ENCODE peak calls at places on chromosomes 3 and 15, in eight cellular contexts. F, K, Y, R, V, D, W and X are unnamed samples.

GRCh38 chr3:129605593-129606521 is 619 bp downstream of the PLXND1 start:
- DNase-seq in F (peak), K (peak), Y (no peak), R (peak), V (no peak), D (peak), W (peak), X (peak)

GRCh38 chr15:44662478-44663409 is 718 bp downstream of the SPG11 start:
- DNase-seq in F (peak), K (peak), Y (no peak), R (peak), V (peak), D (no peak), W (peak), X (peak)

GRCh38 chr3:71652786-71653419 is 69.4 kb upstream of the FOXP1 start:
- DNase-seq in F (peak), K (no peak), Y (peak), R (peak), V (peak), D (peak), W (peak), X (peak)

GRCh38 chr15:69154026-69154425 is 6.4 kb upstream of the GLCE start:
- DNase-seq in F (peak), K (no peak), Y (no peak), R (no peak), V (no peak), D (peak), W (no peak), X (no peak)

GRCh38 chr3:125436921-125437320 is 61.8 kb upstream of the ZNF148 start:
- DNase-seq in F (no peak), K (no peak), Y (no peak), R (no peak), V (no peak), D (no peak), W (no peak), X (no peak)

GRCh38 chr3:170524072-170524471 is 61.8 kb downstream of the SLC7A14 start:
- DNase-seq in F (peak), K (no peak), Y (no peak), R (no peak), V (no peak), D (peak), W (no peak), X (no peak)

GRCh38 chr15:62803856-62804400 is 238.6 kb upstream of the TPM1 start:
- DNase-seq in F (no peak), K (no peak), Y (no peak), R (no peak), V (no peak), D (no peak), W (no peak), X (no peak)

GRCh38 chr3:11818033-11818432 is 28.7 kb downstream of the TAMM41 start:
- DNase-seq in F (peak), K (no peak), Y (no peak), R (no peak), V (no peak), D (no peak), W (no peak), X (peak)

GRCh38 chr15:53378096-53378620 is 381.3 kb downstream of the WDR72 start:
- DNase-seq in F (no peak), K (no peak), Y (peak), R (peak), V (no peak), D (no peak), W (no peak), X (no peak)

GRCh38 chr3:136247436-136247835 is 2.7 kb upstream of the PCCB start:
- DNase-seq in F (no peak), K (peak), Y (no peak), R (no peak), V (no peak), D (no peak), W (peak), X (no peak)

GRCh38 chr3:107633327-107634141 is 110.8 kb downstream of the BBX start:
- DNase-seq in F (no peak), K (no peak), Y (no peak), R (no peak), V (no peak), D (no peak), W (no peak), X (no peak)

GRCh38 chr3:29202368-29202767 is 78.5 kb upstream of the RBMS3 start:
- DNase-seq in F (peak), K (no peak), Y (no peak), R (no peak), V (no peak), D (peak), W (no peak), X (peak)

GRCh38 chr3:133578548-133579191 is 5.2 kb downstream of the CDV3 start:
- DNase-seq in F (peak), K (no peak), Y (no peak), R (peak), V (peak), D (peak), W (no peak), X (peak)

GRCh38 chr3:81352867-81353266 is 408.6 kb downstream of the GBE1 start:
- DNase-seq in F (peak), K (peak), Y (no peak), R (peak), V (peak), D (peak), W (peak), X (peak)

GRCh38 chr3:105527538-105527937 is 160.8 kb downstream of the ALCAM start:
- DNase-seq in F (no peak), K (no peak), Y (no peak), R (no peak), V (no peak), D (no peak), W (no peak), X (peak)

GRCh38 chr15:90828111-90828510 is 40.3 kb upstream of the FURIN start:
- DNase-seq in F (no peak), K (no peak), Y (no peak), R (no peak), V (no peak), D (no peak), W (no peak), X (no peak)

GRCh38 chr3:123843668-123844067 is 40.5 kb downstream of the MYLK start:
- DNase-seq in F (peak), K (no peak), Y (peak), R (peak), V (no peak), D (no peak), W (peak), X (no peak)

GRCh38 chr15:51144021-51144532 is 49.4 kb upstream of the TNFAIP8L3 start:
- DNase-seq in F (peak), K (no peak), Y (no peak), R (no peak), V (peak), D (peak), W (no peak), X (peak)

DNA sequence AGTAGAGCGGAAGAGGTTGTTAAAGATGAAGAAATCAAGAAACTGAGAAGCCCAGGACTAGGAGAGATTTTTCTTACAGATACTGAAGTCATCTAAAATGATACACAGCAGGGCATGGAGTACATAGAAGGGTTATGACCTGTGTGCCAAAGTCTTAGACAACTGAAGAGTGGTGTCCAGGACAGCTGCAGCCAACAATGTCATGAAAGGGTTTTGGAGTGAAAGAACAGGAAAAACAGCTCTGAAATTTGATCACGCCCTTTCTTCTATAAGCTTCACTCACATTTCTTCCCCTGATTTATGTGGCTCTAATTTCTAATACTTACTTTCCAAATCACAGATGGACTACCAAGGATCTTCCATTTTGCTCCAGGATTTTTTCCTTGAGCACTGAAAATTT is 3.0 kb downstream of the CFAP20DC start:
- DNase-seq in F (no peak), K (no peak), Y (no peak), R (no peak), V (no peak), D (no peak), W (no peak), X (peak)
- H3K9ac ChIP-seq in F (no peak), K (no peak), Y (no peak), R (no peak), V (no peak), D (no peak), W (no peak), X (no peak)

GRCh38 chr3:52483081-52483480 is 12.1 kb upstream of the STAB1 start:
- DNase-seq in F (no peak), K (no peak), Y (no peak), R (no peak), V (no peak), D (no peak), W (peak), X (no peak)
- H3K9ac ChIP-seq in F (no peak), K (no peak), Y (peak), R (no peak), V (no peak), D (no peak), W (no peak), X (no peak)

GRCh38 chr15:29345549-29346525 is 76.2 kb upstream of the NSMCE3 start:
- DNase-seq in F (no peak), K (peak), Y (peak), R (peak), V (no peak), D (no peak), W (peak), X (no peak)
- H3K9ac ChIP-seq in F (no peak), K (no peak), Y (no peak), R (no peak), V (no peak), D (no peak), W (no peak), X (no peak)

DNA sequence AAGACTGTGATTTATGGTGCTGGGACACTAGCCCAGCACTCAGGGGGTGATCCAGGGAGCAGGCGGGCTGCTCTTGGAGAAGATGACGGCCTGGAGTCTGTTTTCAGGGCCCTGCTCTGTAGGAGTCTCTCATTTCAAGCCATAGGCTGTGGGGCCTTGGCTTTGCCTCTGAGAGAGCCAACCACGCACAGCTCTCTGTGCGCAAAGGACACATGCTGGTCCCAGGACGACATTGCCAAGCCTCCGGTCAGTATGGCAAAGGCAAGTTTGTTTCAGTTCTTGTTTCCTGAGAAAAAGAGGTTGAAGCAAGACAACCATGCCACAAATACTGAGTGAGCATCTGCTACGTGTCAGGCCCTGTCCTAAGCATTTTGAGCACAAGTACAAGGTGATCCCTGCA is 197.1 kb downstream of the EPHB1 start:
- DNase-seq in F (no peak), K (no peak), Y (no peak), R (no peak), V (no peak), D (no peak), W (no peak), X (no peak)
- H3K9ac ChIP-seq in F (no peak), K (no peak), Y (no peak), R (no peak), V (no peak), D (no peak), W (no peak), X (no peak)

GRCh38 chr15:70494861-70495571 is 268.3 kb downstream of the UACA start:
- DNase-seq in F (peak), K (no peak), Y (no peak), R (peak), V (no peak), D (peak), W (peak), X (peak)
- H3K9ac ChIP-seq in F (no peak), K (no peak), Y (no peak), R (no peak), V (peak), D (no peak), W (no peak), X (peak)

DNA sequence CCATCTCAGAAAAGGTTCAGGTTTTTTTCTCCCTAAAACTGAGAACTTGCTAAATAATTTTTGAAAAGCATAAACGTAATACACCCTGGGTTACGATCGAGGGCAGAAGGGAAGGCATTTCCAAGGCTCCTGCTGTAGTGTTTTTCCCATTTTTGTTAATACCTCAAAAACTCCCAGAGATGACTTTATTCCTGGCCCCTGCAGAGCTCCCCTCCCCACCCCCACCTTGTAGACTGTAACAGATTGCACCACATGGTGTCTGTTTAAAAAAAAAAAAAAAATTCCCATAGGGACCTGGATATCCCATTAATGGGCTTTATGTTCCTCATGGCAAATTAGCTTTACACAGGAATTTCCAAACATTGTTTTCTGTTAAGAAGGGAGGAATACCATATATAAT is 38.2 kb downstream of the FEZF2 start:
- DNase-seq in F (no peak), K (no peak), Y (no peak), R (no peak), V (no peak), D (no peak), W (no peak), X (no peak)
- H3K9ac ChIP-seq in F (no peak), K (no peak), Y (no peak), R (no peak), V (no peak), D (no peak), W (no peak), X (no peak)

GRCh38 chr3:1091276-1091675 is 1.5 kb upstream of the CNTN6 start:
- DNase-seq in F (no peak), K (no peak), Y (no peak), R (no peak), V (no peak), D (no peak), W (no peak), X (no peak)
- H3K9ac ChIP-seq in F (no peak), K (no peak), Y (no peak), R (no peak), V (no peak), D (no peak), W (no peak), X (no peak)

GRCh38 chr15:31340591-31340990 is 14.0 kb downstream of the KLF13 start:
- DNase-seq in F (no peak), K (no peak), Y (no peak), R (no peak), V (no peak), D (no peak), W (no peak), X (no peak)
- H3K9ac ChIP-seq in F (no peak), K (no peak), Y (no peak), R (no peak), V (no peak), D (no peak), W (no peak), X (no peak)

GRCh38 chr15:78083186-78083585 is 5.7 kb upstream of the TBC1D2B start:
- DNase-seq in F (no peak), K (no peak), Y (no peak), R (no peak), V (no peak), D (no peak), W (no peak), X (no peak)

GRCh38 chr15:78082743-78083110 is 5.2 kb upstream of the TBC1D2B start:
- DNase-seq in F (no peak), K (no peak), Y (no peak), R (no peak), V (no peak), D (no peak), W (no peak), X (no peak)

GRCh38 chr15:78085928-78086327 is 6.4 kb upstream of the SH2D7 start:
- DNase-seq in F (peak), K (no peak), Y (no peak), R (no peak), V (no peak), D (no peak), W (no peak), X (no peak)

GRCh38 chr15:78083687-78084358 is 6.3 kb upstream of the TBC1D2B start:
- DNase-seq in F (no peak), K (no peak), Y (no peak), R (no peak), V (no peak), D (no peak), W (no peak), X (no peak)

DNA sequence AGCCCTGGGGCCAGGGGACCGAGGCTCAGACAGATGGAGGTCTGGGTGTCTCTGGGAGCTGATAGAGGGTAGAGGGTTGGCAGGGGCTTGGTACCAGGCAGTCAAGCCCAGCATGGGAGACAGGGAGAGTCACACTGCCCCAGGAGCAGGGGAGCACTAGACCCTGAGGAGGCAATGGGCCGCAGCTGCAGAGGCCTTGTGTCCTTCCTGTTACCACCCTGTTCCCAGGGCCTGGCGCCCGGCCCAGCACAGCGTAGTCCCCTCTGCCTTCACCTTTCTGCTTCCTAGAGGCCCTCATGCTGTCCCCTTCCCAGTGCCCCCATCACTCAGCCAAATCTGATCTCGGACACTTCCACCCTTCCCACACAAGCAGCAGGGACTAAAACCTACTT is 6.8 kb upstream of the TBC1D2B start:
- DNase-seq in F (no peak), K (no peak), Y (no peak), R (no peak), V (no peak), D (no peak), W (no peak), X (no peak)
- H3K9ac ChIP-seq in F (no peak), K (no peak), Y (no peak), R (no peak), V (no peak), D (no peak), W (no peak), X (no peak)

DNA sequence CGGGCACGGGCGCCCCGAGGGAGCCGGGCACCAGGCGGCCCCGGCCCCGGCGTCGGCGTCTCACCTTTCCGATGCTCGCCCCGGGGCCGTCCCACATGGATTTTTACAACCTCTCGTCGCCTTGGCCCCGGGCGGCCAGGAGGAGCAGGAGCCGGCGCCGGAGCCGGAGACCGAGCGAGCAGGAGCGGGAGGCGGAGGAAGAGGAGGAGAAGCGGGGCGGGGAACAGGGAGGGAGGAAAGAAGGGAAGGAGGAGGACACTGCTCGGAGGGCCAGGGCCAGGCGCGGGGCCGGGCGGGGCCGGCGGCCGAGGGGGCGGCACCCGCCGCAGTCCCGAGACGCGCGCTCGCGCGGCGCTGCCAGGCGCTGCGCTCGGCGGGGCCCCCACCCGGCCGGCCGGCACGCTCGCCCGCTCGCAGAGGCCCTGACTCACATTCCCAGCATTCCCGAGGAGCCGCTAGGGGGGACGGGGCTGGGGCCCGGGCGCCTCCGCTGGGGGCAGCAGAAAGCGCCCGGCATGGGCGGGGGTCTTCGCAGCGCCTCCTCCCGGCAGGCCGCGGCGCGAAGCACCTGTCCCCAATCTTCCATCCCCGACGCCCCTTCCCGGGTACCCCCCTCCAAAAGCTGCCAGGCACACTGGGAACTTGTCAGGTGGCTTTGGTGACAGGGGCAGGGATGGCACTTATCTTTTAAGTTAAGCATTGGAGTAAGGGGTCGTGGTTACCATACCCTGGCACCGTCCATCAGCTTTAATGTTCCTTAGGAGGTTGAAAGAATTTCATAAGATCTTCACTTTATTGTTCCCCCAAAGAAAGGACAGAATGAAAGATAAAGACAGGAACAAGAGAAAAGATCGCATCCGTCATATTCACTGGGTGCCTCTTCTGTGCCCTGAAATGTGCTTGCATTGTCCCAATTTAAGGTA is at the start of gene ERC2:
- DNase-seq in F (no peak), K (peak), Y (peak), R (peak), V (no peak), D (peak), W (peak), X (peak)
- H3K9ac ChIP-seq in F (no peak), K (peak), Y (peak), R (peak), V (no peak), D (peak), W (peak), X (no peak)